ENCODE peak calls at places on chromosomes 13 and 19, in five cellular contexts. One of them, this sample, is unnamed.
A peak's percentile ranks its signal among the peaks of the same experiment; 100 is the strongest.

GRCh38 chr13:45595968-45596367 is 19.6 kb downstream of the ERICH6B start:
- DNase-seq in A549: no peak
- DNase-seq in WTC11: no peak
- DNase-seq in H1: no peak
- DNase-seq in SK-N-SH: no peak
- DNase-seq in this sample: no peak

GRCh38 chr19:15378529-15379082 is 981 bp downstream of the AKAP8 start:
- DNase-seq in A549: peak; percentile 18
- DNase-seq in WTC11: no peak
- DNase-seq in H1: no peak
- DNase-seq in SK-N-SH: peak; percentile 62
- DNase-seq in this sample: peak; percentile 41

GRCh38 chr13:59776924-59777690 is 386.6 kb downstream of the DIAPH3 start:
- DNase-seq in A549: no peak
- DNase-seq in WTC11: no peak
- DNase-seq in H1: no peak
- DNase-seq in SK-N-SH: no peak
- DNase-seq in this sample: peak; percentile 90

GRCh38 chr13:109592776-109593175 is 193.6 kb downstream of the IRS2 start:
- DNase-seq in A549: no peak
- DNase-seq in WTC11: no peak
- DNase-seq in H1: no peak
- DNase-seq in SK-N-SH: no peak
- DNase-seq in this sample: no peak

GRCh38 chr13:106867249-106867648 is 299.3 kb upstream of the ARGLU1 start:
- DNase-seq in A549: no peak
- DNase-seq in WTC11: no peak
- DNase-seq in H1: no peak
- DNase-seq in SK-N-SH: peak; percentile 19
- DNase-seq in this sample: no peak

GRCh38 chr19:44212865-44213346 is 574 bp downstream of the ZNF227 start:
- DNase-seq in A549: no peak
- DNase-seq in WTC11: no peak
- DNase-seq in H1: no peak
- DNase-seq in SK-N-SH: peak; percentile 40
- DNase-seq in this sample: peak; percentile 55

GRCh38 chr19:46665072-46665471 is 4.1 kb upstream of the DACT3 start:
- DNase-seq in A549: no peak
- DNase-seq in WTC11: no peak
- DNase-seq in H1: no peak
- DNase-seq in SK-N-SH: no peak
- DNase-seq in this sample: no peak

GRCh38 chr19:34366670-34367423 is 1.9 kb downstream of the GPI start:
- DNase-seq in A549: no peak
- DNase-seq in WTC11: no peak
- DNase-seq in H1: no peak
- DNase-seq in SK-N-SH: no peak
- DNase-seq in this sample: peak; percentile 74

GRCh38 chr19:46718934-46719551 is 2.1 kb upstream of the PRKD2 start:
- DNase-seq in A549: no peak
- DNase-seq in WTC11: no peak
- DNase-seq in H1: no peak
- DNase-seq in SK-N-SH: no peak
- DNase-seq in this sample: no peak

GRCh38 chr13:78777973-78778372 is 119.0 kb upstream of the OBI1 start:
- DNase-seq in A549: no peak
- DNase-seq in WTC11: no peak
- DNase-seq in H1: no peak
- DNase-seq in SK-N-SH: no peak
- DNase-seq in this sample: no peak

GRCh38 chr19:8352134-8352827 is 9.2 kb upstream of the KANK3 start:
- DNase-seq in A549: no peak
- DNase-seq in WTC11: no peak
- DNase-seq in H1: no peak
- DNase-seq in SK-N-SH: no peak
- DNase-seq in this sample: peak; percentile 34

DNA sequence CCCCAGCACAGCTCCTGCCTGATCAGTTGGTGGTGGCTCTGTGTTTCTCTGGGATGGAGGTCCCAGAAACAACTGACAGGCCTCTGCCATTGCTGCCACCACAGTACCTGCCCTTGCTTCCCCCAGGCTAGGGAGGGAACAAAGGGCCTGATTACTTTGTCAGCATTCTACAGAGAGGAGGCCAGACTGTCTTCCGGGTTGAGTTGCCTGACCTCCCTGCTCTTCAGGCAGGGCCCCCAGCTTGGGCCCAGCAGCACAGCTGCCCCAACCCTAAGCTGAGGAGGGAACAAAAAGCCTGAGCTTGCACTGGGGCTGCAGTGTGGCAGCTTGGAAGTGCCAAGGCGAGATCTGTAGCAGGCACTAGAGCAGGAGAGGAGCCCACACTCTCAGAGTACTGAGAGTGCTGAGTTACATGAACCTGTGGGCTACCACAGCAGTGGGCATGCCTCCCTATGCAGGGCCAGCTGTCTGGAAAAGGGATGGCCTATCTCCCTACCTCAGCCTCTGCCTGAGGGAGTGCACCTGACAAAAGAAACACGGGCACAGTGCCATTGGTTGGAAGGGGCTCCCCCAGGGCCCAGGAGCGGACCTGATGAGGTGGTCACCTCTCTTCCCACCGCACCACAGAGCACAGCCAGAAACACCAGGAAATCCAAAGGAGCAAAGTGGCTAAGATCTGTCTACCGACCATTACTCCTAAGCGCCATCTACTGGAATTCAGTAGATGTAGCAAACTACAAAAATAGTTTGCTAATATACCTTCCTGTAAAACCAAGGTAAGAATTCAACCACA is 24.4 kb downstream of the SLC25A15 start:
- DNase-seq in A549: no peak
- DNase-seq in WTC11: no peak
- DNase-seq in H1: no peak
- DNase-seq in SK-N-SH: peak; percentile 27
- DNase-seq in this sample: peak; percentile 34
- TF ChIP-seq USF2 in A549: no peak
- TF ChIP-seq USF2 in WTC11: no peak
- TF ChIP-seq USF2 in H1: no peak
- TF ChIP-seq USF2 in SK-N-SH: no peak
- TF ChIP-seq USF2 in this sample: no peak

GRCh38 chr19:45506246-45506990 is 861 bp upstream of the VASP start:
- DNase-seq in A549: peak; percentile 97
- DNase-seq in WTC11: peak; percentile 98
- DNase-seq in H1: no peak
- DNase-seq in SK-N-SH: peak; percentile 94
- DNase-seq in this sample: peak; percentile 88

GRCh38 chr19:45508681-45508930 is 1.3 kb downstream of the VASP start:
- DNase-seq in A549: peak; percentile 50
- DNase-seq in WTC11: no peak
- DNase-seq in H1: no peak
- DNase-seq in SK-N-SH: peak; percentile 65
- DNase-seq in this sample: no peak

GRCh38 chr19:45507864-45508680 is 793 bp downstream of the VASP start:
- DNase-seq in A549: no peak
- DNase-seq in WTC11: peak; percentile 86
- DNase-seq in H1: no peak
- DNase-seq in SK-N-SH: no peak
- DNase-seq in this sample: no peak

GRCh38 chr19:45505996-45506245 is 1.4 kb upstream of the VASP start:
- DNase-seq in A549: no peak
- DNase-seq in WTC11: no peak
- DNase-seq in H1: no peak
- DNase-seq in SK-N-SH: no peak
- DNase-seq in this sample: no peak

GRCh38 chr19:45506991-45507863 is at the start of gene VASP:
- DNase-seq in A549: peak; percentile 90
- DNase-seq in WTC11: peak; percentile 89
- DNase-seq in H1: no peak
- DNase-seq in SK-N-SH: peak; percentile 88
- DNase-seq in this sample: peak; percentile 77
- TF ChIP-seq USF2 in A549: no peak
- TF ChIP-seq USF2 in WTC11: no peak
- TF ChIP-seq USF2 in H1: no peak
- TF ChIP-seq USF2 in SK-N-SH: no peak
- TF ChIP-seq USF2 in this sample: no peak

GRCh38 chr19:48095637-48096175 is 14.9 kb downstream of the PLA2G4C start:
- DNase-seq in A549: no peak
- DNase-seq in WTC11: no peak
- DNase-seq in H1: no peak
- DNase-seq in SK-N-SH: no peak
- DNase-seq in this sample: peak; percentile 15
- TF ChIP-seq USF2 in A549: no peak
- TF ChIP-seq USF2 in WTC11: no peak
- TF ChIP-seq USF2 in H1: no peak
- TF ChIP-seq USF2 in SK-N-SH: no peak
- TF ChIP-seq USF2 in this sample: no peak

GRCh38 chr13:28035146-28035782 is 46.8 kb upstream of the URAD start:
- DNase-seq in A549: no peak
- DNase-seq in WTC11: no peak
- DNase-seq in H1: no peak
- DNase-seq in SK-N-SH: no peak
- DNase-seq in this sample: peak; percentile 13
- TF ChIP-seq USF2 in A549: no peak
- TF ChIP-seq USF2 in WTC11: no peak
- TF ChIP-seq USF2 in H1: no peak
- TF ChIP-seq USF2 in SK-N-SH: no peak
- TF ChIP-seq USF2 in this sample: no peak

GRCh38 chr13:74774252-74774651 is 640.0 kb upstream of the KLF12 start:
- DNase-seq in A549: no peak
- DNase-seq in WTC11: no peak
- DNase-seq in H1: no peak
- DNase-seq in SK-N-SH: no peak
- DNase-seq in this sample: peak; percentile 75

GRCh38 chr13:74770361-74770760 is 636.2 kb upstream of the KLF12 start:
- DNase-seq in A549: no peak
- DNase-seq in WTC11: no peak
- DNase-seq in H1: no peak
- DNase-seq in SK-N-SH: no peak
- DNase-seq in this sample: peak; percentile 94

GRCh38 chr13:74768521-74769090 is 634.4 kb upstream of the KLF12 start:
- DNase-seq in A549: no peak
- DNase-seq in WTC11: no peak
- DNase-seq in H1: no peak
- DNase-seq in SK-N-SH: no peak
- DNase-seq in this sample: no peak

GRCh38 chr13:74771964-74772363 is 637.8 kb upstream of the KLF12 start:
- DNase-seq in A549: no peak
- DNase-seq in WTC11: no peak
- DNase-seq in H1: no peak
- DNase-seq in SK-N-SH: no peak
- DNase-seq in this sample: peak; percentile 87

GRCh38 chr13:74773263-74773662 is 639.1 kb upstream of the KLF12 start:
- DNase-seq in A549: no peak
- DNase-seq in WTC11: no peak
- DNase-seq in H1: no peak
- DNase-seq in SK-N-SH: no peak
- DNase-seq in this sample: no peak
- TF ChIP-seq USF2 in A549: no peak
- TF ChIP-seq USF2 in WTC11: no peak
- TF ChIP-seq USF2 in H1: no peak
- TF ChIP-seq USF2 in SK-N-SH: no peak
- TF ChIP-seq USF2 in this sample: no peak

GRCh38 chr19:53703361-53703760 is 71.6 kb downstream of the DPRX start:
- DNase-seq in A549: no peak
- DNase-seq in WTC11: no peak
- DNase-seq in H1: no peak
- DNase-seq in SK-N-SH: no peak
- DNase-seq in this sample: no peak

GRCh38 chr19:53704011-53704410 is 72.2 kb downstream of the DPRX start:
- DNase-seq in A549: no peak
- DNase-seq in WTC11: no peak
- DNase-seq in H1: no peak
- DNase-seq in SK-N-SH: no peak
- DNase-seq in this sample: no peak

DNA sequence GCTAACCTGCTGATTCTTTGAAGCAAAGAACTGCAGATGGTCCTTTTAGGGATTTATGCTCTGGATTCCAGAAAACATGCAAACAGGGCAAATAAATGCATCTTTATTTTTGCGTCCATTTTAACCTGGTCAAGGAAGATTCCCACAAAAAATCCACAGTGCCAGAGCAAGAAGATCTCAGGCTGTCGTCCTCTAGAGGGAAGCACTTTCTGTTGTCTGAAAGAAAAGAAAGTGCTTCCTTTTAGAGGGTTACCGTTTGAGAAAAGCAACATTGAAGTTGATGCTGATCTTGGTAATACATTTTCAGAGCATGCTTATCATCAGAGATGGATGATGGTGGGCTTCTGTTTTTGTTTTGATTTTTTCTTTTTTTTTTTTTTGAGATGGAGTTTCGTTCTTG is 75.5 kb downstream of the DPRX start:
- DNase-seq in A549: no peak
- DNase-seq in WTC11: no peak
- DNase-seq in H1: no peak
- DNase-seq in SK-N-SH: no peak
- DNase-seq in this sample: no peak
- TF ChIP-seq USF2 in A549: no peak
- TF ChIP-seq USF2 in WTC11: no peak
- TF ChIP-seq USF2 in H1: no peak
- TF ChIP-seq USF2 in SK-N-SH: no peak
- TF ChIP-seq USF2 in this sample: no peak

DNA sequence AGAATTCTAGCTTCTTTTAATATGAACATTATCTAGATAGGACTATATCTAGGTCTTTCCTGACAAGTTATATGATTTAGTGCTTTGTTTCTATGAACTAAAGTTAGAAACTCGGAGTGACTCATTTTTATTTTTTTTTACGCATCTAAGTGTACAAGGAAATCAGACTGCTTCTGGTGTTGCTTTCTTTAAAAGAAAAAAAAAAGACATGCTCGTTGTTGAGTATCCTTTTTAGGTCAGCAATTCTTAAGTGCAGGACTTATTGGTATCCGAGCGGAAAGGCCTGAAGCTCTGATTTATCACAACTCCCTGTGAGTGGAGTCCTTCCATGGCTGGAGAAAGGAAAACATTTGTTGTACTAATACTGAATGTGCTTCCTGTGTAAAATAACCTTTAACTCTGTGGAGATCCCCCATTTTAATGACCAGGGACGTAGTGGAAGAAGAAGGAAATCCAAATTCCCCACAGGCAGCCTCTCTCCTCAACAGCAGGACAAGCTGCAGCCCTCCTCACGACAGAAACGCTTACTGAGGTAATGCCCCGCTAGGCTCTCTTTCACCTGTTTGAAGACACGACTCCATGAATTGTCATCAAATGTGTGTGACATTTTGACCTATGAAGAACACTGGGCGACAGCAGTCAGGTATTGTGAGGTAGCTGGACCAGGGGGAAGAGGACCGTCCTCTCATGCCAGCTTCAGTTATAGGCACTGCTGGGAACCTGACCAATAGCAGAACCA is 17.9 kb upstream of the POMP start:
- DNase-seq in A549: no peak
- DNase-seq in WTC11: no peak
- DNase-seq in H1: no peak
- DNase-seq in SK-N-SH: no peak
- DNase-seq in this sample: no peak
- TF ChIP-seq USF2 in A549: no peak
- TF ChIP-seq USF2 in WTC11: no peak
- TF ChIP-seq USF2 in H1: no peak
- TF ChIP-seq USF2 in SK-N-SH: no peak
- TF ChIP-seq USF2 in this sample: no peak